ENCODE peak calls at places on chromosome 7, in eight cellular contexts. A, I, Z, U, C, W, V and N are unnamed samples.
A peak's percentile ranks its signal among the peaks of the same experiment; 100 is the strongest.

GRCh38 chr7:70788276-70788675 is 343.7 kb upstream of the GALNT17 start:
- DNase-seq in A (no peak), I (no peak), Z (no peak), U (peak; percentile 71), C (no peak), W (no peak), V (no peak), N (no peak)

GRCh38 chr7:156386097-156386496 is 254.5 kb upstream of the RNF32 start:
- DNase-seq in A (peak; percentile 23), I (no peak), Z (peak; percentile 53), U (no peak), C (no peak), W (peak; percentile 25), V (no peak), N (no peak)

GRCh38 chr7:95545007-95545615 is 51.2 kb downstream of the PDK4 start:
- DNase-seq in A (peak; percentile 27), I (no peak), Z (peak; percentile 40), U (peak; percentile 72), C (peak; percentile 73), W (peak; percentile 79), V (no peak), N (peak; percentile 71)

GRCh38 chr7:96388620-96389383 is 66.9 kb upstream of the SLC25A13 start:
- DNase-seq in A (peak; percentile 21), I (no peak), Z (peak; percentile 44), U (peak; percentile 92), C (no peak), W (peak; percentile 43), V (no peak), N (no peak)

GRCh38 chr7:14900051-14900450 is 2.5 kb downstream of the DGKB start:
- DNase-seq in A (no peak), I (no peak), Z (no peak), U (no peak), C (no peak), W (no peak), V (no peak), N (no peak)

GRCh38 chr7:87926581-87927461 is 7.2 kb upstream of the ADAM22 start:
- DNase-seq in A (peak; percentile 92), I (peak; percentile 3), Z (no peak), U (peak; percentile 63), C (peak; percentile 42), W (no peak), V (no peak), N (peak; percentile 53)

GRCh38 chr7:32774411-32774970 is 117.1 kb downstream of the KBTBD2 start:
- DNase-seq in A (no peak), I (no peak), Z (no peak), U (no peak), C (no peak), W (no peak), V (no peak), N (no peak)

GRCh38 chr7:157004050-157004838 is 6.2 kb downstream of the MNX1 start:
- DNase-seq in A (peak; percentile 83), I (no peak), Z (peak; percentile 44), U (peak; percentile 27), C (no peak), W (no peak), V (no peak), N (peak; percentile 34)

GRCh38 chr7:105876091-105876963 is at the start of gene ATXN7L1:
- DNase-seq in A (peak; percentile 95), I (peak; percentile 89), Z (peak; percentile 99), U (peak; percentile 98), C (peak; percentile 96), W (peak; percentile 97), V (peak; percentile 76), N (peak; percentile 96)

GRCh38 chr7:4631021-4631663 is 51.0 kb upstream of the FOXK1 start:
- DNase-seq in A (no peak), I (no peak), Z (no peak), U (no peak), C (no peak), W (no peak), V (no peak), N (no peak)

GRCh38 chr7:131540491-131541162 is 15.8 kb downstream of the PODXL start:
- DNase-seq in A (peak; percentile 39), I (no peak), Z (no peak), U (no peak), C (no peak), W (no peak), V (no peak), N (peak; percentile 95)

GRCh38 chr7:130070900-130071622 is 727 bp downstream of the KLHDC10 start:
- DNase-seq in A (no peak), I (no peak), Z (no peak), U (peak; percentile 47), C (no peak), W (no peak), V (no peak), N (no peak)

GRCh38 chr7:36182854-36183604 is 30.0 kb downstream of the EEPD1 start:
- DNase-seq in A (no peak), I (no peak), Z (no peak), U (no peak), C (no peak), W (no peak), V (no peak), N (no peak)

GRCh38 chr7:26865094-26865388 is 651 bp upstream of the SKAP2 start:
- DNase-seq in A (no peak), I (no peak), Z (no peak), U (no peak), C (no peak), W (peak; percentile 76), V (no peak), N (no peak)

GRCh38 chr7:81865754-81866153 is 95.9 kb upstream of the HGF start:
- DNase-seq in A (no peak), I (no peak), Z (no peak), U (no peak), C (no peak), W (no peak), V (no peak), N (no peak)

GRCh38 chr7:149734514-149735075 is 38.8 kb downstream of the ZNF467 start:
- DNase-seq in A (no peak), I (no peak), Z (no peak), U (no peak), C (no peak), W (no peak), V (no peak), N (no peak)

GRCh38 chr7:44076101-44076895 is 6.0 kb downstream of the POLM start:
- DNase-seq in A (no peak), I (no peak), Z (no peak), U (no peak), C (no peak), W (peak; percentile 55), V (no peak), N (peak; percentile 90)